ENCODE peak calls at places on chromosomes 2 and 18, in five cellular contexts. One of them, this sample, is unnamed.

GRCh38 chr2:8435608-8436007 is 246.2 kb upstream of the ID2 start:
- DNase-seq in right cardiac atrium: no peak
- DNase-seq in neuronal stem cell: no peak
- DNase-seq in AG10803: peak
- DNase-seq in GM12865: no peak
- DNase-seq in this sample: no peak

GRCh38 chr2:45439788-45440773 is 171.0 kb downstream of the SRBD1 start:
- DNase-seq in neuronal stem cell: no peak
- DNase-seq in GM12865: peak
- DNase-seq in AG10803: peak
- DNase-seq in right cardiac atrium: no peak
- DNase-seq in this sample: no peak

GRCh38 chr2:46036929-46037328 is 260.3 kb upstream of the EPAS1 start:
- DNase-seq in right cardiac atrium: no peak
- DNase-seq in AG10803: peak
- DNase-seq in GM12865: no peak
- DNase-seq in neuronal stem cell: no peak
- DNase-seq in this sample: no peak

GRCh38 chr2:134835471-134835870 is 2.9 kb upstream of the ACMSD start:
- DNase-seq in GM12865: no peak
- DNase-seq in neuronal stem cell: no peak
- DNase-seq in right cardiac atrium: no peak
- DNase-seq in AG10803: no peak
- DNase-seq in this sample: no peak

GRCh38 chr2:211181626-211182025 is 625.2 kb downstream of the CPS1 start:
- DNase-seq in right cardiac atrium: no peak
- DNase-seq in AG10803: no peak
- DNase-seq in GM12865: no peak
- DNase-seq in neuronal stem cell: no peak
- DNase-seq in this sample: no peak

GRCh38 chr2:47012866-47013265 is 97.3 kb upstream of the MCFD2 start:
- DNase-seq in GM12865: no peak
- DNase-seq in AG10803: no peak
- DNase-seq in neuronal stem cell: no peak
- DNase-seq in right cardiac atrium: no peak
- DNase-seq in this sample: no peak

GRCh38 chr2:24490674-24491625 is at the start of gene NCOA1:
- DNase-seq in GM12865: peak
- DNase-seq in AG10803: peak
- DNase-seq in neuronal stem cell: peak
- DNase-seq in right cardiac atrium: peak
- DNase-seq in this sample: peak

GRCh38 chr2:97834610-97835009 is 121.2 kb downstream of the ZAP70 start:
- DNase-seq in neuronal stem cell: no peak
- DNase-seq in GM12865: no peak
- DNase-seq in AG10803: peak
- DNase-seq in right cardiac atrium: no peak
- DNase-seq in this sample: no peak

GRCh38 chr2:214401580-214401979 is 9.3 kb upstream of the VWC2L start:
- DNase-seq in AG10803: no peak
- DNase-seq in right cardiac atrium: no peak
- DNase-seq in GM12865: no peak
- DNase-seq in neuronal stem cell: no peak
- DNase-seq in this sample: no peak

GRCh38 chr2:32005371-32005976 is 5.3 kb downstream of the MEMO1 start:
- DNase-seq in AG10803: no peak
- DNase-seq in right cardiac atrium: no peak
- DNase-seq in neuronal stem cell: no peak
- DNase-seq in GM12865: no peak
- DNase-seq in this sample: no peak

GRCh38 chr2:199814084-199814844 is 36.7 kb downstream of the FTCDNL1 start:
- DNase-seq in AG10803: peak
- DNase-seq in GM12865: peak
- DNase-seq in right cardiac atrium: no peak
- DNase-seq in neuronal stem cell: no peak
- DNase-seq in this sample: no peak

GRCh38 chr2:43193996-43194869 is 32.2 kb downstream of the ZFP36L2 start:
- DNase-seq in right cardiac atrium: no peak
- DNase-seq in AG10803: no peak
- DNase-seq in GM12865: no peak
- DNase-seq in neuronal stem cell: no peak
- DNase-seq in this sample: peak

GRCh38 chr2:47519147-47519537 is 116.2 kb downstream of the MSH2 start:
- DNase-seq in right cardiac atrium: no peak
- DNase-seq in neuronal stem cell: no peak
- DNase-seq in GM12865: no peak
- DNase-seq in AG10803: no peak
- DNase-seq in this sample: no peak

GRCh38 chr2:113105047-113105446 is 22.4 kb upstream of the IL1RN start:
- DNase-seq in GM12865: no peak
- DNase-seq in right cardiac atrium: no peak
- DNase-seq in AG10803: peak
- DNase-seq in neuronal stem cell: no peak
- DNase-seq in this sample: no peak

GRCh38 chr2:142754182-142754581 is 123.3 kb upstream of the KYNU start:
- DNase-seq in GM12865: no peak
- DNase-seq in AG10803: no peak
- DNase-seq in right cardiac atrium: no peak
- DNase-seq in neuronal stem cell: no peak
- DNase-seq in this sample: no peak

GRCh38 chr2:200454839-200455801 is 54.7 kb downstream of the KCTD18 start:
- DNase-seq in GM12865: peak
- DNase-seq in right cardiac atrium: no peak
- DNase-seq in neuronal stem cell: no peak
- DNase-seq in AG10803: peak
- DNase-seq in this sample: no peak

GRCh38 chr2:8802741-8803140 is 34.7 kb downstream of the KIDINS220 start:
- DNase-seq in neuronal stem cell: no peak
- DNase-seq in AG10803: no peak
- DNase-seq in right cardiac atrium: no peak
- DNase-seq in GM12865: no peak
- DNase-seq in this sample: no peak

GRCh38 chr2:108905176-108905575 is 83.8 kb downstream of the EDAR start:
- DNase-seq in AG10803: no peak
- DNase-seq in GM12865: no peak
- DNase-seq in right cardiac atrium: no peak
- DNase-seq in neuronal stem cell: no peak
- DNase-seq in this sample: no peak

GRCh38 chr18:50099725-50100414 is 95.1 kb downstream of the MYO5B start:
- DNase-seq in right cardiac atrium: no peak
- DNase-seq in GM12865: peak
- DNase-seq in neuronal stem cell: no peak
- DNase-seq in AG10803: peak
- DNase-seq in this sample: no peak
- H3K4me3 ChIP-seq in right cardiac atrium: no peak
- H3K4me3 ChIP-seq in GM12865: no peak
- H3K4me3 ChIP-seq in neuronal stem cell: no peak
- H3K4me3 ChIP-seq in AG10803: no peak
- H3K4me3 ChIP-seq in this sample: no peak

DNA sequence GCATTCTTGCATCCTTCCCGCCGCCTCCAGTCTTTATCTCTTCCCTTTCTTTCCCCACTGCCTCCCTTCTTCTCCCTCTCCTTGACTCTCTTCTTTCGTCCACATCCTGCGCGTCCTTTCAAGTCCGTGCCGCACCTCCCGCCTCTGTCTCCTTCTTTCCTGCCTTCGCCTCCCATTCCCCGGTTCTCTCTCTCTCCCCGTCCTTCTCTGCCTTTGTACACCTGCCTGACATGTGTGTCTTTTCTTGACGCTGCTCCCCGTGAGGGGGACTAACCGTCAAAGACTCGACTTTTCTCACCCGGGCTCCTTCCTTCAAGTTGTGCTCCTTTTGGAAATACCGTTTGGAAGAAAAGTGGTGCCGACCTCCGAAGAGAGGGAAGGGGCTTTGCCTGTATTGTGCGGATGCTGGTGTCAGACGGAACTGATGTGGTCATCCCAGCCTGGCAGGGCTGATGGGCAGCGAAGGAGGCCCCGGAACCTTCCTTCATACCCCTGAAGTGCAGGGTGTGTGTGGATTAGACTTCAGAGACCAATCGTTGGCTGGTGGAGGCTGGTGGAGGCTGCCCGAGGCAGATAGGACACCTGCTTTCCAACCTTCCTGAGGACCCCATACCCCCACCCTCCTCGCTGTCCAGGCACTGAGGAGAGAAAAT is 898 bp downstream of the TMEM178A start:
- DNase-seq in AG10803: no peak
- DNase-seq in neuronal stem cell: no peak
- DNase-seq in GM12865: no peak
- DNase-seq in right cardiac atrium: no peak
- DNase-seq in this sample: no peak
- H3K4me3 ChIP-seq in AG10803: peak
- H3K4me3 ChIP-seq in neuronal stem cell: peak
- H3K4me3 ChIP-seq in GM12865: no peak
- H3K4me3 ChIP-seq in right cardiac atrium: peak
- H3K4me3 ChIP-seq in this sample: peak

DNA sequence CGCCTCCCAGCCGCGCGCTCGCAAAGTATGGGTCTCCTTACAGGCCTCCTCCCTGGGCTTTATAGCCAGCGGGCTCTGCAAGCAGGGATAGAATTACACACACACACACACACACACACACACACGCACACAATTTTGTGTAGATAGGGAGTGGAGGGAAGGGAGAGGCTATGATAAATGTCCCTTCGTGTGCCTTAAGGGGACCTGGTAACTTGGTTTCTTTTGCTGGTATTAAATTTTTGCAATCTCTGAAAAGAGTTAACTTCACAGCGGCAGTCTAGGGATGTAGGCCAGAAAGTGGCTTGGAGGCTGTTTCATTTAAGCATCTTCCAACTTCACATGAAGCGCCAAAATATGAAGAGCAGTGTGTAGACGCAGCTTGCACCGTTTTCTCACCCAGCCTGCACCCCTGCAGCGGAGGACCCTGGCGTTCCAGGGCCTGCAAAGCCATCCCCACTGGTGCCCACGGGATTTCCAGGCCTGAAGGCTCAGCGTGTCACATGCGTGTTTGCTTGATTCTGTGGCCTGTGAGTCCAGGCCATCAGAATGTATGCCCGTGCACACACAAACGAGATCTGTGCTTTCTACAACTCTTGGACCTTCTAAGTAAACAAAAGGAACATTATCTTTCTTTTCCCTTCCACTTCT is 87.1 kb upstream of the EPB41L3 start:
- DNase-seq in neuronal stem cell: no peak
- DNase-seq in right cardiac atrium: peak
- DNase-seq in GM12865: no peak
- DNase-seq in AG10803: no peak
- DNase-seq in this sample: no peak
- H3K4me3 ChIP-seq in neuronal stem cell: no peak
- H3K4me3 ChIP-seq in right cardiac atrium: peak
- H3K4me3 ChIP-seq in GM12865: no peak
- H3K4me3 ChIP-seq in AG10803: no peak
- H3K4me3 ChIP-seq in this sample: no peak

GRCh38 chr2:240436626-240437180 is 1.2 kb downstream of the GPC1 start:
- DNase-seq in right cardiac atrium: peak
- DNase-seq in neuronal stem cell: no peak
- DNase-seq in GM12865: no peak
- DNase-seq in AG10803: no peak
- DNase-seq in this sample: peak

GRCh38 chr2:240438810-240439697 is 3.6 kb downstream of the GPC1 start:
- DNase-seq in AG10803: no peak
- DNase-seq in GM12865: no peak
- DNase-seq in right cardiac atrium: peak
- DNase-seq in neuronal stem cell: no peak
- DNase-seq in this sample: peak

GRCh38 chr2:240435955-240436625 is 627 bp downstream of the GPC1 start:
- DNase-seq in GM12865: no peak
- DNase-seq in right cardiac atrium: peak
- DNase-seq in AG10803: peak
- DNase-seq in neuronal stem cell: no peak
- DNase-seq in this sample: no peak

GRCh38 chr2:240437861-240438809 is 2.7 kb downstream of the GPC1 start:
- DNase-seq in neuronal stem cell: peak
- DNase-seq in right cardiac atrium: peak
- DNase-seq in AG10803: peak
- DNase-seq in GM12865: peak
- DNase-seq in this sample: peak

DNA sequence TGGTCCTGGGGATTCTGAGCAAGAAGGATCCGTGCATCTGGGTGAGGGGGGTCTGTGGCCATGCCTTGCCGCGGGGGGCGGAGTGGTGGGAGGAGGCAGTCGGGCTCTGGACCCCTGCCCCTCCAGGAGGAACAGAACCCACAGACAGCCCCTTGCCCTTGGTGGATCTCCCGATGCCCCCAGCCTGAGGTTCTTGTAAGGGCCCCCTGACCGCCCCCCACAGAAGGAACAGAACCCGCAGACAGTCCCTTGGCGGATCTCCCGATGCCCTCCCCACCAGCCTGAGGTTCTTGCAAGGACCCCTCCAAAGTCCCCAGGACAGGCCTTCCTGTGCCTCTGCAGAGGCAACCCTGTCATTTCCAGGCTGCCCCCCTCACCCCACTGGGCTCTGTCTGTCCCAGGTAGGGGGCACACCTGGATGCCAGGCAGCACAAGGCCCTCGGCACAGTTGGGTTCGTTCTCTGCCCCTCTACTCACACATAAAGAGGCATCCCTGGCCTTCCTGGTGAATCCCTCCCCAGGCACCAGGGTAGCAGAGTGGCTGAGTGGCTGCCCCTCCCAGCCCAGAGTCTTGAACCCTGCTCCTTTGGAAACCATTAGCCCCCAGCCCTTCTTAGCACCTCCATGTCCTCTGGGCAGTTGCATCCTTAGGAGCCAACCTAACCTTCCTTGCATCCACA is 1.9 kb downstream of the GPC1 start:
- DNase-seq in neuronal stem cell: no peak
- DNase-seq in AG10803: no peak
- DNase-seq in GM12865: no peak
- DNase-seq in right cardiac atrium: peak
- DNase-seq in this sample: no peak
- H3K4me3 ChIP-seq in neuronal stem cell: peak
- H3K4me3 ChIP-seq in AG10803: peak
- H3K4me3 ChIP-seq in GM12865: no peak
- H3K4me3 ChIP-seq in right cardiac atrium: peak
- H3K4me3 ChIP-seq in this sample: peak

DNA sequence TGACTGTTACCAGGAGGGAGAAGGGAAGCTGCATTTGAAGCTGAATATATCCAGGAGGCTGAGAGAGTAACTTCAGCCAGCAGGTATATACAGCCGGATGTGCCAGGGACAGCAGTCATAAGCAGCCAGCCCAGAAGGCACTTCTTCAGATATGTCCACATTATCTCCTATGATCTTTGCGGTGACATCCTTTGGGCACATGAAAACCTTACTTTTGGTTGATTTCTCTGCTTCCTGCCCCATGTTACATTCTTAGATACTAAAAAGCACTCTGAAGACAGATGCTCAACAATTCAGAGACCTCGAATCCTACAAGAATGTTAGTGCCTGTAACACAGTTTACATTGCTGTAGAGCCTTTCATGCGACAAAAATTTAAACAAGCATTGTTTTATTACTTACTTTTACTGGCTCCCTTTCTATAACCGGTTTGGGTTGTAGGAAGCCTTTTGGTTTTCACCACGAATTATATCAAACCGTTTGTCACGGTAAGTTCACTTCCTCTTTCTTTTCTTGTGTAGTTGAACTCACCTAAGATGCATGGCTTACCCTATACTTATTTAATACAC is 50.3 kb upstream of the TLK1 start:
- DNase-seq in AG10803: peak
- DNase-seq in neuronal stem cell: no peak
- DNase-seq in right cardiac atrium: no peak
- DNase-seq in GM12865: peak
- DNase-seq in this sample: peak
- H3K4me3 ChIP-seq in AG10803: no peak
- H3K4me3 ChIP-seq in neuronal stem cell: no peak
- H3K4me3 ChIP-seq in right cardiac atrium: no peak
- H3K4me3 ChIP-seq in GM12865: peak
- H3K4me3 ChIP-seq in this sample: no peak

This sample was measured in Peyer's patch.